ENCODE peak calls at places on chromosomes 16 and 17, in ten cellular contexts. One of them, this sample, is unnamed.

GRCh38 chr17:68035131-68035522 is 408 bp upstream of the KPNA2 start:
- DNase-seq in NCI-H2029: peak
- DNase-seq in Right ventricle myocardium superior: peak
- DNase-seq in smooth muscle cell of the brain vasculature: no peak
- DNase-seq in EL: no peak
- DNase-seq in dermis blood vessel endothelial cell: no peak
- DNase-seq in GDM1: peak
- DNase-seq in LNCaP clone FGC: no peak
- DNase-seq in stomach: peak
- DNase-seq in naive B cell: no peak
- DNase-seq in this sample: peak

GRCh38 chr17:51147641-51148040 is 5.7 kb upstream of the NME1 start:
- DNase-seq in NCI-H2029: no peak
- DNase-seq in Right ventricle myocardium superior: no peak
- DNase-seq in smooth muscle cell of the brain vasculature: no peak
- DNase-seq in EL: peak
- DNase-seq in dermis blood vessel endothelial cell: no peak
- DNase-seq in GDM1: no peak
- DNase-seq in LNCaP clone FGC: no peak
- DNase-seq in stomach: no peak
- DNase-seq in naive B cell: no peak
- DNase-seq in this sample: no peak

GRCh38 chr17:37743875-37744632 is 805 bp downstream of the HNF1B start:
- DNase-seq in NCI-H2029: no peak
- DNase-seq in Right ventricle myocardium superior: no peak
- DNase-seq in smooth muscle cell of the brain vasculature: no peak
- DNase-seq in EL: no peak
- DNase-seq in dermis blood vessel endothelial cell: no peak
- DNase-seq in GDM1: no peak
- DNase-seq in LNCaP clone FGC: no peak
- DNase-seq in stomach: peak
- DNase-seq in naive B cell: peak
- DNase-seq in this sample: no peak

GRCh38 chr17:77098884-77099545 is 41.8 kb upstream of the SEC14L1 start:
- DNase-seq in NCI-H2029: no peak
- DNase-seq in Right ventricle myocardium superior: no peak
- DNase-seq in smooth muscle cell of the brain vasculature: no peak
- DNase-seq in EL: no peak
- DNase-seq in dermis blood vessel endothelial cell: no peak
- DNase-seq in GDM1: no peak
- DNase-seq in LNCaP clone FGC: no peak
- DNase-seq in stomach: peak
- DNase-seq in naive B cell: no peak
- DNase-seq in this sample: peak

GRCh38 chr16:35146031-35146710 is 1686.8 kb downstream of the TP53TG3F start:
- DNase-seq in NCI-H2029: no peak
- DNase-seq in Right ventricle myocardium superior: peak
- DNase-seq in smooth muscle cell of the brain vasculature: no peak
- DNase-seq in EL: no peak
- DNase-seq in dermis blood vessel endothelial cell: no peak
- DNase-seq in GDM1: no peak
- DNase-seq in LNCaP clone FGC: no peak
- DNase-seq in stomach: no peak
- DNase-seq in naive B cell: no peak
- DNase-seq in this sample: no peak

GRCh38 chr16:70163596-70163995 is 10.0 kb upstream of the CLEC18C start:
- DNase-seq in NCI-H2029: no peak
- DNase-seq in Right ventricle myocardium superior: no peak
- DNase-seq in smooth muscle cell of the brain vasculature: no peak
- DNase-seq in EL: no peak
- DNase-seq in dermis blood vessel endothelial cell: no peak
- DNase-seq in GDM1: no peak
- DNase-seq in LNCaP clone FGC: no peak
- DNase-seq in stomach: no peak
- DNase-seq in naive B cell: no peak
- DNase-seq in this sample: peak

GRCh38 chr17:50657054-50657453 is 22.4 kb downstream of the ABCC3 start:
- DNase-seq in NCI-H2029: no peak
- DNase-seq in Right ventricle myocardium superior: no peak
- DNase-seq in smooth muscle cell of the brain vasculature: no peak
- DNase-seq in EL: no peak
- DNase-seq in dermis blood vessel endothelial cell: no peak
- DNase-seq in GDM1: no peak
- DNase-seq in LNCaP clone FGC: no peak
- DNase-seq in stomach: no peak
- DNase-seq in naive B cell: no peak
- DNase-seq in this sample: no peak

GRCh38 chr17:64653325-64653984 is 8.7 kb downstream of the SMURF2 start:
- DNase-seq in NCI-H2029: no peak
- DNase-seq in Right ventricle myocardium superior: no peak
- DNase-seq in smooth muscle cell of the brain vasculature: no peak
- DNase-seq in EL: peak
- DNase-seq in dermis blood vessel endothelial cell: no peak
- DNase-seq in GDM1: no peak
- DNase-seq in LNCaP clone FGC: no peak
- DNase-seq in stomach: no peak
- DNase-seq in naive B cell: no peak
- DNase-seq in this sample: no peak

GRCh38 chr17:42260318-42260717 is 15.9 kb downstream of the STAT5B start:
- DNase-seq in NCI-H2029: no peak
- DNase-seq in Right ventricle myocardium superior: no peak
- DNase-seq in smooth muscle cell of the brain vasculature: no peak
- DNase-seq in EL: no peak
- DNase-seq in dermis blood vessel endothelial cell: no peak
- DNase-seq in GDM1: no peak
- DNase-seq in LNCaP clone FGC: no peak
- DNase-seq in stomach: no peak
- DNase-seq in naive B cell: no peak
- DNase-seq in this sample: no peak

GRCh38 chr16:20612551-20613470 is 36.6 kb upstream of the ACSM2B start:
- DNase-seq in NCI-H2029: peak
- DNase-seq in Right ventricle myocardium superior: peak
- DNase-seq in smooth muscle cell of the brain vasculature: no peak
- DNase-seq in EL: no peak
- DNase-seq in dermis blood vessel endothelial cell: no peak
- DNase-seq in GDM1: no peak
- DNase-seq in LNCaP clone FGC: no peak
- DNase-seq in stomach: peak
- DNase-seq in naive B cell: no peak
- DNase-seq in this sample: no peak

GRCh38 chr16:84925092-84925772 is 86.1 kb downstream of the ZDHHC7 start:
- DNase-seq in NCI-H2029: peak
- DNase-seq in Right ventricle myocardium superior: peak
- DNase-seq in smooth muscle cell of the brain vasculature: no peak
- DNase-seq in EL: peak
- DNase-seq in dermis blood vessel endothelial cell: peak
- DNase-seq in GDM1: no peak
- DNase-seq in LNCaP clone FGC: no peak
- DNase-seq in stomach: peak
- DNase-seq in naive B cell: peak
- DNase-seq in this sample: no peak

GRCh38 chr16:4599037-4599436 is 15.7 kb downstream of the UBALD1 start:
- DNase-seq in NCI-H2029: no peak
- DNase-seq in Right ventricle myocardium superior: no peak
- DNase-seq in smooth muscle cell of the brain vasculature: no peak
- DNase-seq in EL: no peak
- DNase-seq in dermis blood vessel endothelial cell: no peak
- DNase-seq in GDM1: no peak
- DNase-seq in LNCaP clone FGC: no peak
- DNase-seq in stomach: no peak
- DNase-seq in naive B cell: no peak
- DNase-seq in this sample: no peak

GRCh38 chr16:68081796-68082567 is 3.2 kb upstream of the NFATC3 start:
- DNase-seq in NCI-H2029: no peak
- DNase-seq in Right ventricle myocardium superior: no peak
- DNase-seq in smooth muscle cell of the brain vasculature: no peak
- DNase-seq in EL: no peak
- DNase-seq in dermis blood vessel endothelial cell: no peak
- DNase-seq in GDM1: no peak
- DNase-seq in LNCaP clone FGC: no peak
- DNase-seq in stomach: no peak
- DNase-seq in naive B cell: no peak
- DNase-seq in this sample: no peak

GRCh38 chr16:70156207-70156978 is 17.2 kb upstream of the CLEC18C start:
- DNase-seq in NCI-H2029: no peak
- DNase-seq in Right ventricle myocardium superior: no peak
- DNase-seq in smooth muscle cell of the brain vasculature: no peak
- DNase-seq in EL: no peak
- DNase-seq in dermis blood vessel endothelial cell: no peak
- DNase-seq in GDM1: no peak
- DNase-seq in LNCaP clone FGC: no peak
- DNase-seq in stomach: no peak
- DNase-seq in naive B cell: no peak
- DNase-seq in this sample: no peak

GRCh38 chr17:13074026-13074425 is 56.2 kb upstream of the ELAC2 start:
- DNase-seq in NCI-H2029: no peak
- DNase-seq in Right ventricle myocardium superior: no peak
- DNase-seq in smooth muscle cell of the brain vasculature: no peak
- DNase-seq in EL: peak
- DNase-seq in dermis blood vessel endothelial cell: no peak
- DNase-seq in GDM1: no peak
- DNase-seq in LNCaP clone FGC: no peak
- DNase-seq in stomach: no peak
- DNase-seq in naive B cell: no peak
- DNase-seq in this sample: no peak

GRCh38 chr16:56983211-56983751 is 6.1 kb upstream of the NLRC5 start:
- DNase-seq in NCI-H2029: no peak
- DNase-seq in Right ventricle myocardium superior: no peak
- DNase-seq in smooth muscle cell of the brain vasculature: no peak
- DNase-seq in EL: no peak
- DNase-seq in dermis blood vessel endothelial cell: no peak
- DNase-seq in GDM1: no peak
- DNase-seq in LNCaP clone FGC: no peak
- DNase-seq in stomach: peak
- DNase-seq in naive B cell: no peak
- DNase-seq in this sample: no peak